ENCODE peak calls at places on chromosomes 6 and 20, in nine cellular contexts. H is GDM1; I is GM23248; W is activated CD8-positive, alpha-beta memory T cell treated with anti-CD3 and anti-CD28 coated beads for 48 hours; Q is T47D; O is stimulated activated CD4-positive, alpha-beta T cell treated with anti-CD3 and anti-CD28 coated beads, Interleukin-12 subunit alpha, Interleukin-12 subunit beta, amount 100 ng/mL, for 24 hours; A is anterior cingulate cortex; J is EH; L is lower lobe of right lung. S is an unnamed sample.

GRCh38 chr20:34302312-34302722 is 838 bp downstream of the AHCY start:
- DNase-seq in H (no peak), W (no peak), L (no peak), A (no peak), Q (peak), J (peak), O (no peak), I (peak), S (peak)

GRCh38 chr20:44983095-44983674 is 16.9 kb downstream of the STK4 start:
- DNase-seq in J (no peak), H (no peak), I (no peak), L (no peak), Q (no peak), W (no peak), O (no peak), A (no peak), S (no peak)

GRCh38 chr6:99092009-99092408 is 144.3 kb upstream of the FBXL4 start:
- DNase-seq in Q (no peak), I (no peak), H (no peak), W (no peak), O (no peak), J (no peak), L (no peak), A (no peak), S (no peak)

GRCh38 chr6:9292975-9293374 is 857.6 kb upstream of the SLC35B3 start:
- DNase-seq in L (no peak), W (no peak), I (no peak), J (peak), H (no peak), O (no peak), A (no peak), Q (no peak), S (peak)

GRCh38 chr6:164208371-164208770 is 793.9 kb downstream of the QKI start:
- DNase-seq in W (no peak), A (no peak), Q (no peak), H (no peak), L (no peak), I (no peak), O (no peak), J (no peak), S (no peak)

GRCh38 chr6:93746892-93747291 is 327.5 kb upstream of the EPHA7 start:
- DNase-seq in W (no peak), Q (no peak), I (no peak), L (no peak), O (no peak), J (no peak), H (no peak), A (no peak), S (no peak)

GRCh38 chr20:45085867-45086266 is 15.1 kb downstream of the KCNS1 start:
- DNase-seq in H (no peak), J (no peak), Q (no peak), L (no peak), I (no peak), W (no peak), A (no peak), O (no peak), S (no peak)

GRCh38 chr6:139257821-139258398 is 33.9 kb downstream of the TXLNB start:
- DNase-seq in W (no peak), J (no peak), I (no peak), O (no peak), Q (no peak), H (no peak), A (no peak), L (no peak), S (no peak)

GRCh38 chr20:47568019-47568418 is 66.3 kb downstream of the NCOA3 start:
- DNase-seq in I (peak), W (no peak), J (peak), O (no peak), H (no peak), L (no peak), Q (peak), A (no peak), S (peak)

GRCh38 chr6:125066964-125067363 is 86.6 kb upstream of the TPD52L1 start:
- DNase-seq in H (peak), J (peak), I (no peak), L (no peak), O (no peak), W (no peak), A (no peak), Q (peak), S (no peak)

GRCh38 chr20:25573288-25574251 is 11.8 kb downstream of the NINL start:
- DNase-seq in H (no peak), O (no peak), L (no peak), W (no peak), A (no peak), J (peak), I (peak), Q (no peak), S (peak)

GRCh38 chr6:72704979-72705378 is 83.1 kb downstream of the KCNQ5 start:
- DNase-seq in J (no peak), I (peak), W (no peak), H (no peak), A (no peak), Q (peak), O (no peak), L (no peak), S (no peak)

GRCh38 chr6:145544031-145544430 is 191.3 kb downstream of the EPM2A start:
- DNase-seq in I (peak), W (no peak), L (no peak), H (no peak), Q (no peak), A (no peak), O (no peak), J (peak), S (peak)

GRCh38 chr6:113734886-113735481 is 122.2 kb upstream of the MARCKS start:
- DNase-seq in L (no peak), O (no peak), J (peak), I (peak), W (no peak), Q (no peak), H (no peak), A (no peak), S (peak)

GRCh38 chr6:161346717-161347504 is 73.0 kb upstream of the AGPAT4 start:
- DNase-seq in I (no peak), W (no peak), Q (no peak), J (no peak), O (no peak), H (no peak), A (no peak), L (no peak), S (no peak)

GRCh38 chr20:8213831-8214587 is 81.9 kb downstream of the PLCB1 start:
- DNase-seq in L (no peak), Q (no peak), H (no peak), A (no peak), O (no peak), W (no peak), J (no peak), I (no peak), S (no peak)

GRCh38 chr6:105488521-105489212 is 85.8 kb upstream of the PREP start:
- DNase-seq in L (no peak), O (no peak), A (no peak), Q (no peak), W (no peak), J (peak), I (no peak), H (no peak), S (peak)

GRCh38 chr6:142605922-142606321 is 304.1 kb downstream of the ADGRG6 start:
- DNase-seq in Q (no peak), H (no peak), I (peak), J (peak), O (no peak), A (no peak), L (no peak), W (no peak), S (peak)

GRCh38 chr6:72651967-72652956 is 30.4 kb downstream of the KCNQ5 start:
- DNase-seq in Q (no peak), A (no peak), J (peak), O (no peak), W (no peak), H (no peak), I (no peak), L (no peak), S (no peak)

GRCh38 chr6:47093169-47093568 is 51.0 kb upstream of the ADGRF1 start:
- DNase-seq in O (no peak), I (no peak), W (no peak), H (no peak), J (no peak), Q (peak), L (no peak), A (no peak), S (no peak)

GRCh38 chr6:4774715-4775590 is 1.3 kb upstream of the CDYL start:
- DNase-seq in O (no peak), J (no peak), I (peak), L (peak), W (peak), Q (no peak), H (peak), A (no peak), S (no peak)

GRCh38 chr20:37288091-37288490 is 1.4 kb upstream of the MANBAL start:
- DNase-seq in A (no peak), L (peak), Q (no peak), I (no peak), J (no peak), H (no peak), O (no peak), W (no peak), S (peak)

GRCh38 chr6:89643411-89643810 is 4.9 kb upstream of the LYRM2 start:
- DNase-seq in Q (no peak), J (no peak), W (no peak), H (no peak), O (no peak), A (peak), L (no peak), I (no peak), S (no peak)

GRCh38 chr6:102407886-102408741 is 1014.6 kb downstream of the GRIK2 start:
- DNase-seq in A (no peak), W (no peak), O (no peak), I (no peak), J (no peak), L (no peak), H (no peak), Q (no peak), S (no peak)

GRCh38 chr20:47821481-47822100 is 36.3 kb upstream of the SULF2 start:
- DNase-seq in J (peak), O (no peak), I (peak), A (no peak), L (no peak), W (no peak), Q (peak), H (no peak), S (no peak)

GRCh38 chr6:134195985-134196384 is 121.9 kb downstream of the SGK1 start:
- DNase-seq in I (no peak), A (no peak), W (no peak), L (no peak), O (no peak), H (no peak), J (no peak), Q (no peak), S (no peak)

GRCh38 chr6:32058511-32058963 is 20.3 kb downstream of the CYP21A2 start:
- DNase-seq in W (no peak), O (no peak), A (no peak), Q (no peak), J (no peak), L (no peak), I (no peak), H (no peak), S (peak)

GRCh38 chr20:60212695-60213094 is 254.5 kb downstream of the CDH26 start:
- DNase-seq in L (no peak), W (no peak), Q (no peak), J (no peak), H (no peak), O (no peak), A (no peak), I (no peak), S (no peak)

GRCh38 chr20:47272893-47273590 is 83.5 kb downstream of the ZMYND8 start:
- DNase-seq in H (peak), L (no peak), A (peak), I (peak), Q (peak), O (peak), J (peak), W (peak), S (peak)

GRCh38 chr20:1171461-1172093 is 13.2 kb downstream of the TMEM74B start:
- DNase-seq in Q (peak), O (peak), I (peak), H (no peak), L (no peak), J (peak), W (no peak), A (no peak), S (peak)

GRCh38 chr6:129317931-129318820 is 391.8 kb downstream of the ARHGAP18 start:
- DNase-seq in W (no peak), J (peak), Q (peak), H (no peak), L (no peak), O (no peak), A (no peak), I (peak), S (peak)

GRCh38 chr6:149925253-149925973 is 2.5 kb upstream of the RAET1G start:
- DNase-seq in Q (no peak), O (no peak), A (no peak), L (peak), H (no peak), W (no peak), J (peak), I (peak), S (peak)